ENCODE peak calls at places on chromosomes 7 and 10, in four cellular contexts. N is A549, B is cardiac muscle cell, X is astrocyte. Y is an unnamed sample.
A peak's percentile ranks its signal among the peaks of the same experiment; 100 is the strongest.

GRCh38 chr7:44325181-44325671 is at the start of gene CAMK2B:
- DNase-seq in X (no peak), N (no peak), B (peak; percentile 61), Y (peak; percentile 14)

GRCh38 chr7:25238056-25238745 is 9.9 kb upstream of the NPVF start:
- DNase-seq in X (no peak), N (no peak), B (no peak), Y (no peak)

GRCh38 chr10:110751845-110752244 is 107.7 kb downstream of the RBM20 start:
- DNase-seq in X (no peak), N (no peak), B (no peak), Y (no peak)

GRCh38 chr10:1198453-1199344 is 142.5 kb downstream of the WDR37 start:
- DNase-seq in B (peak; percentile 10), X (no peak), N (no peak), Y (no peak)

GRCh38 chr10:83819609-83820008 is 319.7 kb upstream of the GHITM start:
- DNase-seq in X (no peak), N (no peak), B (no peak), Y (no peak)

GRCh38 chr10:49633327-49634045 is 19.6 kb downstream of the CHAT start:
- DNase-seq in X (no peak), N (no peak), B (no peak), Y (no peak)

GRCh38 chr7:44177570-44178131 is 11.6 kb downstream of the GCK start:
- DNase-seq in B (no peak), N (no peak), X (peak; percentile 51), Y (peak; percentile 61)

GRCh38 chr7:124764847-124765400 is 668 bp downstream of the GPR37 start:
- DNase-seq in N (peak; percentile 36), B (peak; percentile 41), X (no peak), Y (peak; percentile 14)

GRCh38 chr7:46651561-46652088 is 730.6 kb upstream of the IGFBP3 start:
- DNase-seq in X (no peak), B (peak; percentile 9), N (no peak), Y (no peak)

GRCh38 chr7:94338921-94339371 is 55.7 kb upstream of the COL1A2 start:
- DNase-seq in B (no peak), X (peak; percentile 74), N (no peak), Y (no peak)

GRCh38 chr7:122006687-122007086 is 133.7 kb downstream of the PTPRZ1 start:
- DNase-seq in B (no peak), N (no peak), X (no peak), Y (no peak)

GRCh38 chr7:19405546-19405945 is 260.3 kb upstream of the FERD3L start:
- DNase-seq in X (peak; percentile 81), B (no peak), N (no peak), Y (no peak)

GRCh38 chr10:118820326-118821116 is 65.8 kb upstream of the CACUL1 start:
- DNase-seq in N (no peak), X (no peak), B (no peak), Y (no peak)

GRCh38 chr10:66238343-66238742 is 687.5 kb upstream of the LRRTM3 start:
- DNase-seq in N (no peak), B (no peak), X (no peak), Y (no peak)

GRCh38 chr7:122311719-122312118 is 7.2 kb upstream of the FEZF1 start:
- DNase-seq in N (no peak), B (no peak), X (no peak), Y (peak; percentile 36)

GRCh38 chr10:119308089-119308488 is 100.7 kb downstream of the GRK5 start:
- DNase-seq in X (no peak), B (no peak), N (no peak), Y (no peak)

GRCh38 chr7:12812111-12812510 is 124.7 kb downstream of the ARL4A start:
- DNase-seq in X (no peak), B (no peak), N (no peak), Y (no peak)

GRCh38 chr7:77940647-77941046 is 142.1 kb downstream of the PHTF2 start:
- DNase-seq in B (peak; percentile 48), N (peak; percentile 38), X (peak; percentile 6), Y (peak; percentile 68)

GRCh38 chr7:49433794-49434193 is 339.6 kb upstream of the VWC2 start:
- DNase-seq in X (no peak), B (no peak), N (no peak), Y (no peak)

GRCh38 chr7:156896388-156897022 is 3.5 kb upstream of the LMBR1 start:
- DNase-seq in X (no peak), B (no peak), N (no peak), Y (no peak)

GRCh38 chr10:17784701-17785100 is 24.4 kb upstream of the MRC1 start:
- DNase-seq in N (no peak), B (no peak), X (peak; percentile 71), Y (no peak)

GRCh38 chr10:108180883-108181282 is 1016.4 kb upstream of the SORCS1 start:
- DNase-seq in N (no peak), X (peak; percentile 9), B (no peak), Y (no peak)

GRCh38 chr7:128197989-128198580 is 43.0 kb upstream of the LEP start:
- DNase-seq in X (no peak), N (no peak), B (no peak), Y (no peak)

GRCh38 chr7:54664235-54665228 is 94.5 kb downstream of the SEC61G start:
- DNase-seq in B (peak; percentile 81), N (peak; percentile 67), X (peak; percentile 3), Y (peak; percentile 33)

GRCh38 chr7:31125171-31125570 is 73.1 kb downstream of the ADCYAP1R1 start:
- DNase-seq in N (no peak), B (no peak), X (no peak), Y (no peak)

GRCh38 chr10:59362991-59363390 is 642 bp upstream of the FAM13C start:
- DNase-seq in B (peak; percentile 70), X (peak; percentile 47), N (no peak), Y (peak; percentile 52)

GRCh38 chr7:106421181-106421762 is 136.5 kb upstream of the NAMPT start:
- DNase-seq in B (no peak), N (no peak), X (peak; percentile 96), Y (peak; percentile 94)

GRCh38 chr7:6159097-6159483 is 113.3 kb downstream of the CYTH3 start:
- DNase-seq in B (no peak), N (no peak), X (no peak), Y (no peak)

GRCh38 chr7:28096713-28097112 is 83.9 kb downstream of the JAZF1 start:
- DNase-seq in X (no peak), B (peak; percentile 70), N (peak; percentile 72), Y (peak; percentile 54)

GRCh38 chr10:37856881-37857286 is 526 bp downstream of the ZNF248 start:
- DNase-seq in B (no peak), N (no peak), X (no peak), Y (no peak)

GRCh38 chr10:80459047-80459865 is 5.1 kb downstream of the TSPAN14 start:
- DNase-seq in B (no peak), X (peak; percentile 82), N (no peak), Y (peak; percentile 28)

GRCh38 chr7:117808273-117808868 is 64.9 kb downstream of the CTTNBP2 start:
- DNase-seq in N (no peak), X (peak; percentile 86), B (peak; percentile 37), Y (peak; percentile 52)

GRCh38 chr7:139095194-139095659 is 14.3 kb downstream of the ZC3HAV1 start:
- DNase-seq in X (no peak), B (no peak), N (no peak), Y (no peak)

GRCh38 chr7:13017325-13017853 is 330.0 kb downstream of the ARL4A start:
- DNase-seq in B (peak; percentile 7), X (peak; percentile 80), N (peak; percentile 65), Y (no peak)

GRCh38 chr10:45428611-45429510 is 54.8 kb downstream of the ALOX5 start:
- DNase-seq in B (no peak), N (no peak), X (no peak), Y (no peak)

GRCh38 chr7:17638727-17639126 is 301.6 kb downstream of the SNX13 start:
- DNase-seq in X (peak; percentile 56), N (no peak), B (no peak), Y (no peak)

GRCh38 chr10:76640765-76641164 is 996.8 kb downstream of the KCNMA1 start:
- DNase-seq in X (no peak), N (no peak), B (no peak), Y (no peak)

GRCh38 chr10:113745374-113745773 is 6.1 kb upstream of the PLEKHS1 start:
- DNase-seq in N (no peak), B (no peak), X (no peak), Y (no peak)

GRCh38 chr10:127196227-127196954 is at the start of gene INSYN2A:
- DNase-seq in X (peak; percentile 44), B (peak; percentile 47), N (peak; percentile 43), Y (peak; percentile 69)

DNA sequence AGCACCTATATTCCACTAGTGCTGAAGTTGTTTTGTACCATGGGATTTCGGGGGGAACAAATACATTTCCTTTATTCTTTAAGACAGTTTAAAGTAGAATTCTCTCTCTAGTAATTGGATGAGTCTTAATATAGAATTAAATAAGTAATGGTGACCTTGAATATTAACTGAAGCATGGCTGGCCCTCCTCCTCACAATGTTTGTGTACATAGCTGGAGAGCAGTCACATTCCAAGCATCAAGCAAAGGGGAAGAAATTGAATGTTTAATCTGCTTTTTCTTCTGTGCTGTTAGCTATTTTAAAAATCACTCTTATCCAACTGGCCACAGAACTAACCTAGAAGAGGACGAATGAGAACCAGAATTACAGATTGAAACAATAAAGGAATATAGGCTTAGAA is 906.9 kb downstream of the CCSER2 start:
- DNase-seq in B (no peak), N (no peak), X (no peak), Y (no peak)
- H3K27ac ChIP-seq in B (no peak overlapping the region), N (no peak overlapping the region), X (no peak overlapping the region), Y (no peak overlapping the region)

GRCh38 chr7:100429637-100430449 is at the start of gene MEPCE:
- DNase-seq in N (peak; percentile 99), B (peak; percentile 99), X (peak; percentile 84), Y (peak; percentile 98)
- H3K4me1 ChIP-seq in N (peaks cover 31% of the 10 kb centered on the region), B (peaks cover 22% of the 10 kb centered on the region), X (peaks cover 15% of the 10 kb centered on the region), Y (peaks cover 23% of the 10 kb centered on the region)

GRCh38 chr10:122172311-122173008 is 98.6 kb upstream of the BTBD16 start:
- DNase-seq in B (no peak), X (no peak), N (no peak), Y (no peak)
- H3K27ac ChIP-seq in B (peak overlapping the region; percentile 79), X (no peak overlapping the region), N (no peak overlapping the region), Y (no peak overlapping the region)

GRCh38 chr10:86820509-86820908 is 64.1 kb downstream of the BMPR1A start:
- DNase-seq in N (no peak), B (no peak), X (no peak), Y (no peak)
- H3K4me1 ChIP-seq in N (no peaks in the 10 kb centered on the region), B (peaks cover 11% of the 10 kb centered on the region), X (peaks cover 3% of the 10 kb centered on the region), Y (peaks cover 29% of the 10 kb centered on the region)

DNA sequence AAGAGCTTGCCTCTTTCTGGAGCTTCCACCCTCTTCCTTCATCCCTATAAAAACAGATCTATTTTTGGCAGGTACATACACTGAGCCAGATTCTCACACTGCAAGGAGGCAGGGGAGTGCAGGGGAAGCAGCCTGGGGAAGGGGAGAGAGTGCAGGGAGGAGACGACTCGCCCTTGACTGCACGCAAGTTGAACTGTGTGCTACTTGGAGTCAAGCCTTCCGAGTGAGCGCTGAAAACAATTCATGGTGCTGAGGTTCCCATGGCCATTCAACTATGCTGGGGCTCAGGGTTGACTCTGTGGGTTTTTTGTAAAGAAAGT is 51.3 kb downstream of the HSPA12A start:
- DNase-seq in N (no peak), B (peak; percentile 26), X (no peak), Y (no peak)
- H3K27ac ChIP-seq in N (no peak overlapping the region), B (no peak overlapping the region), X (no peak overlapping the region), Y (no peak overlapping the region)

DNA sequence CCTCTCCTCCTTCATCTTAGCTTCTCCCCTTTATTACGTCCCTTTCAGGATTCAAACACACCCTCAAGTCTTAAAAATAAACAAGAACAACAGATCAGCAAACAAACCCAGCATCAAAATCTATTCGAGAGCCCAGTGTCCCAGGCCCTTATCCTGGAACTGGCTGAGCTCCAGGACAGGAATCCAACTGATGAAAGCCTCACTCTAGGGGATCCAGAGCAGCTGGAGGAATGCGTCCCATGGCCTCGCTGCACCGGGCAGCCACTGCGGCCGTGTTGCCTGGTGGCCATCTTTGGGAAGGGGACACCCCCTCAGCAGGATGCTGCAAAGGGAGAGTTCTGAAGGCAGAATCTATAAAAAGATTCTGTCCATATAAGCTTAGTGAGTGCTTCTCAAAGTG is 156.5 kb upstream of the BMPER start:
- DNase-seq in B (peak; percentile 34), X (peak; percentile 25), N (no peak), Y (no peak)
- H3K4me1 ChIP-seq in B (no peaks in the 10 kb centered on the region), X (peaks cover 6% of the 10 kb centered on the region), N (peaks cover 7% of the 10 kb centered on the region), Y (peaks cover 11% of the 10 kb centered on the region)